ENCODE peak calls at places on chromosomes 4 and X, in eight cellular contexts. F, H, B, I, D, O, V and E are unnamed samples.
A peak's percentile ranks its signal among the peaks of the same experiment; 100 is the strongest.

GRCh38 chr4:112348488-112349158 is 51.5 kb downstream of the ALPK1 start:
- DNase-seq in D (no peak), H (peak; percentile 63), O (peak; percentile 57), I (no peak), F (peak; percentile 32), B (peak; percentile 12), V (peak; percentile 65), E (peak; percentile 32)

GRCh38 chr4:120749445-120750151 is 172.9 kb downstream of the PRDM5 start:
- DNase-seq in B (no peak), H (no peak), V (no peak), O (no peak), D (no peak), F (no peak), I (peak; percentile 83), E (no peak)

GRCh38 chrX:20265726-20266681 is 705 bp downstream of the RPS6KA3 start:
- DNase-seq in O (peak; percentile 17), V (no peak), F (no peak), D (no peak), B (peak; percentile 3), H (peak; percentile 24), I (no peak), E (peak; percentile 67)

GRCh38 chr4:8189551-8190466 is 9.3 kb upstream of the SH3TC1 start:
- DNase-seq in H (no peak), F (no peak), D (no peak), B (no peak), O (no peak), V (no peak), I (no peak), E (no peak)

GRCh38 chr4:153394945-153395344 is 50.5 kb downstream of the MND1 start:
- DNase-seq in F (no peak), D (no peak), O (no peak), V (no peak), H (no peak), I (no peak), B (no peak), E (no peak)

GRCh38 chr4:153281476-153281875 is 63.0 kb upstream of the MND1 start:
- DNase-seq in F (no peak), I (no peak), H (no peak), B (no peak), O (no peak), D (no peak), V (no peak), E (no peak)

GRCh38 chrX:11450354-11450753 is 157.1 kb downstream of the AMELX start:
- DNase-seq in O (no peak), B (no peak), V (no peak), D (no peak), H (no peak), I (no peak), F (no peak), E (no peak)

GRCh38 chr4:101258782-101259353 is 88.5 kb downstream of the PPP3CA start:
- DNase-seq in D (no peak), V (no peak), F (no peak), I (no peak), O (no peak), H (no peak), B (peak; percentile 67), E (no peak)

GRCh38 chrX:139759637-139760036 is 51.7 kb upstream of the MCF2 start:
- DNase-seq in F (no peak), H (peak; percentile 24), D (no peak), O (peak; percentile 15), V (no peak), B (peak; percentile 18), I (no peak), E (peak; percentile 11)

GRCh38 chrX:104288961-104289360 is 34.2 kb upstream of the ESX1 start:
- DNase-seq in O (no peak), H (no peak), F (no peak), V (no peak), I (no peak), D (no peak), B (no peak), E (no peak)

GRCh38 chr4:145935253-145936141 is 3.1 kb downstream of the ZNF827 start:
- DNase-seq in V (peak; percentile 61), I (peak; percentile 48), B (peak; percentile 47), O (no peak), D (no peak), F (no peak), H (peak; percentile 32), E (no peak)

GRCh38 chrX:261858-262390 is 19.3 kb upstream of the PLCXD1 start:
- DNase-seq in O (peak; percentile 3), B (no peak), D (no peak), I (no peak), V (no peak), H (no peak), F (no peak), E (no peak)

GRCh38 chrX:21975827-21976226 is 35.3 kb downstream of the SMS start:
- DNase-seq in F (no peak), V (no peak), O (no peak), B (peak; percentile 61), D (no peak), H (peak; percentile 43), I (no peak), E (no peak)

GRCh38 chrX:39899876-39900787 is 197.6 kb downstream of the BCOR start:
- DNase-seq in D (no peak), H (no peak), I (no peak), F (no peak), V (no peak), B (no peak), O (no peak), E (no peak)

GRCh38 chrX:45479196-45479834 is 278.6 kb upstream of the DIPK2B start:
- DNase-seq in D (no peak), F (peak; percentile 56), H (peak; percentile 84), O (no peak), V (no peak), B (peak; percentile 71), I (no peak), E (no peak)

GRCh38 chr4:189202182-189202868 is 738.3 kb upstream of the FRG1 start:
- DNase-seq in D (no peak), I (no peak), O (peak; percentile 25), B (no peak), V (peak; percentile 9), H (peak; percentile 73), F (peak; percentile 28), E (peak; percentile 79)

GRCh38 chr4:12446237-12446636 is 1017.5 kb upstream of the HS3ST1 start:
- DNase-seq in H (no peak), I (no peak), B (no peak), V (no peak), O (no peak), D (no peak), F (no peak), E (no peak)

GRCh38 chr4:1201851-1202525 is 29.6 kb upstream of the SPON2 start:
- DNase-seq in I (peak; percentile 65), D (no peak), F (no peak), O (no peak), H (no peak), B (no peak), V (no peak), E (peak; percentile 91)

GRCh38 chr4:146338512-146338911 is 124.2 kb downstream of the REELD1 start:
- DNase-seq in F (no peak), H (peak; percentile 8), D (no peak), O (no peak), I (no peak), V (no peak), B (no peak), E (no peak)

GRCh38 chr4:25568788-25569231 is 86.8 kb upstream of the SLC34A2 start:
- DNase-seq in B (no peak), D (no peak), O (no peak), F (no peak), V (no peak), H (peak; percentile 9), I (no peak), E (no peak)

GRCh38 chr4:25560605-25561004 is 95.0 kb upstream of the SLC34A2 start:
- DNase-seq in F (no peak), O (no peak), V (no peak), I (no peak), H (no peak), D (no peak), B (no peak), E (no peak)

GRCh38 chr4:25563071-25563564 is 92.5 kb upstream of the SLC34A2 start:
- DNase-seq in F (no peak), B (no peak), V (no peak), O (no peak), D (no peak), I (no peak), H (peak; percentile 69), E (no peak)

GRCh38 chr4:25567253-25567652 is 88.4 kb upstream of the SLC34A2 start:
- DNase-seq in B (no peak), O (no peak), D (no peak), F (no peak), I (no peak), H (no peak), V (no peak), E (no peak)

GRCh38 chr4:25564836-25565235 is 90.8 kb upstream of the SLC34A2 start:
- DNase-seq in V (no peak), F (no peak), H (no peak), B (no peak), O (no peak), I (no peak), D (no peak), E (no peak)
- TF ChIP-seq CTCF in V (no peak), F (no peak), H (no peak), B (no peak), O (no peak), I (no peak), D (no peak), E (no peak)

DNA sequence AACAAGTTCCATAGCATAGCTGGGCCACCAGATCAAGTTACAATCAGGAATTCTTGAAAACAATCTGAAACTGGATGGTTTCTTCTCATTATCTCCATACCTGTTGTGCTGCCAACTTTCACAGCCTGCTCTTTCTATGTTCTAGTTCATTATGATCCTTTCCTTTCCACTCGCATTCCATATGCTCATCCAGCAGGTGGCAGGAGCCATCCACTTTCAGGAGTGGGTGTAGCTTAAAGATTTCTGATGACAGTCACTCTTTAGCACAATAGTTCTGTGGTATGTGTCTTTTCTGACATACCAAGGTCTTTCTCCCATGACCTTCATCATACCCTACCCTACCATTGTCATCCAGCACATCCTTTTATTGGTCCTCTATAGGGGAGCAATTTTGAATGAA is 46.4 kb downstream of the PAGE2 start:
- DNase-seq in V (peak; percentile 39), F (peak; percentile 2), O (peak; percentile 26), H (peak; percentile 45), B (peak; percentile 59), I (no peak), D (no peak), E (peak; percentile 22)
- TF ChIP-seq MAX in V (no peak), F (no peak), O (no peak), H (no peak), B (no peak), I (no peak), D (no peak), E (no peak)

GRCh38 chrX:155881158-155881993 is at the start of gene VAMP7:
- DNase-seq in B (peak; percentile 91), V (peak; percentile 78), O (peak; percentile 89), F (peak; percentile 73), I (peak; percentile 59), D (peak; percentile 51), H (peak; percentile 92), E (peak; percentile 93)
- TF ChIP-seq POLR2A in B (no peak), V (peak; percentile 43), O (peak; percentile 96), F (no peak), I (peak; percentile 95), D (peak; percentile 64), H (peak; percentile 89), E (peak; percentile 84)

DNA sequence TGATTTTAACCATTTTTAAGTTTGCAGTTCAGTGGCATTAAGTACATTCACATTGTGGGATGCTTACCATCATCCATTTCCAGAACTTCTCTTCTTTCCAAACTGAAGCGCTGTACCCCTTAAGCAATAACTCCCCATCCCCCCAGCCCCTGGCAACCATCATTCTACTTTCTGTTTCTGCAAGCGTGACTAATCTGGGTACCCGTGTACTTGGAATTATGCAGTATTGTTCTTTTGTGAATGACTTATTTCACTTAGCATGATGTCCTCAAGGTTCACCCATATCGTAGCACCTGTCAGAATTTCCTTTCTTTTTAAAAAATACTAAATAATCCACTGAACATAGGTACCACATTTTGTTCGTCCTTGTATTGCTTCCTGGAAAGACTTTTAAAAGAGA is 32.9 kb downstream of the USP9X start:
- DNase-seq in O (no peak), V (no peak), F (no peak), H (no peak), D (no peak), B (no peak), I (no peak), E (no peak)
- TF ChIP-seq CTCF in O (no peak), V (no peak), F (no peak), H (no peak), D (no peak), B (no peak), I (no peak), E (no peak)